ENCODE peak calls at places on chromosomes 16 and 17, in six cellular contexts. L is AG04449, O is ascending aorta, Y is transverse colon, E is A549, F is psoas muscle. Q is an unnamed sample.

GRCh38 chr17:73227379-73227778 is 34.3 kb downstream of the CPSF4L start:
- DNase-seq in L (no peak), O (no peak), Y (no peak), E (no peak), F (no peak), Q (no peak)

GRCh38 chr16:68503334-68503733 is 35.8 kb upstream of the ZFP90 start:
- DNase-seq in L (no peak), O (no peak), Y (no peak), E (no peak), F (no peak), Q (no peak)

GRCh38 chr16:22016927-22017326 is 9.0 kb downstream of the MOSMO start:
- DNase-seq in L (no peak), O (no peak), Y (no peak), E (no peak), F (no peak), Q (no peak)

GRCh38 chr17:80847506-80848230 is 144.0 kb upstream of the CHMP6 start:
- DNase-seq in L (no peak), O (no peak), Y (peak; percentile 75), E (no peak), F (peak; percentile 48), Q (no peak)

GRCh38 chr17:48818361-48818841 is 1.4 kb upstream of the TTLL6 start:
- DNase-seq in L (no peak), O (no peak), Y (no peak), E (no peak), F (no peak), Q (no peak)

GRCh38 chr16:28279006-28279405 is 13.3 kb upstream of the SBK1 start:
- DNase-seq in L (no peak), O (no peak), Y (no peak), E (no peak), F (no peak), Q (no peak)

GRCh38 chr16:68349838-68350410 is 39.1 kb downstream of the PRMT7 start:
- DNase-seq in L (no peak), O (no peak), Y (no peak), E (no peak), F (no peak), Q (no peak)

GRCh38 chr17:31433091-31433790 is 41.8 kb downstream of the RAB11FIP4 start:
- DNase-seq in L (no peak), O (no peak), Y (no peak), E (no peak), F (no peak), Q (no peak)

GRCh38 chr17:80362428-80363119 is 52.4 kb upstream of the ENDOV start:
- DNase-seq in L (no peak), O (no peak), Y (no peak), E (no peak), F (peak; percentile 44), Q (no peak)

GRCh38 chr17:61645898-61646297 is 54.9 kb upstream of the NACA2 start:
- DNase-seq in L (no peak), O (no peak), Y (no peak), E (no peak), F (no peak), Q (no peak)

GRCh38 chr16:76265434-76266045 is 11.7 kb upstream of the CNTNAP4 start:
- DNase-seq in L (no peak), O (no peak), Y (peak; percentile 28), E (peak; percentile 3), F (no peak), Q (no peak)
- TF ChIP-seq CTCF in L (peak; percentile 36), O (no peak), Y (peak; percentile 56), E (no peak), F (peak; percentile 6), Q (peak; percentile 44)

DNA sequence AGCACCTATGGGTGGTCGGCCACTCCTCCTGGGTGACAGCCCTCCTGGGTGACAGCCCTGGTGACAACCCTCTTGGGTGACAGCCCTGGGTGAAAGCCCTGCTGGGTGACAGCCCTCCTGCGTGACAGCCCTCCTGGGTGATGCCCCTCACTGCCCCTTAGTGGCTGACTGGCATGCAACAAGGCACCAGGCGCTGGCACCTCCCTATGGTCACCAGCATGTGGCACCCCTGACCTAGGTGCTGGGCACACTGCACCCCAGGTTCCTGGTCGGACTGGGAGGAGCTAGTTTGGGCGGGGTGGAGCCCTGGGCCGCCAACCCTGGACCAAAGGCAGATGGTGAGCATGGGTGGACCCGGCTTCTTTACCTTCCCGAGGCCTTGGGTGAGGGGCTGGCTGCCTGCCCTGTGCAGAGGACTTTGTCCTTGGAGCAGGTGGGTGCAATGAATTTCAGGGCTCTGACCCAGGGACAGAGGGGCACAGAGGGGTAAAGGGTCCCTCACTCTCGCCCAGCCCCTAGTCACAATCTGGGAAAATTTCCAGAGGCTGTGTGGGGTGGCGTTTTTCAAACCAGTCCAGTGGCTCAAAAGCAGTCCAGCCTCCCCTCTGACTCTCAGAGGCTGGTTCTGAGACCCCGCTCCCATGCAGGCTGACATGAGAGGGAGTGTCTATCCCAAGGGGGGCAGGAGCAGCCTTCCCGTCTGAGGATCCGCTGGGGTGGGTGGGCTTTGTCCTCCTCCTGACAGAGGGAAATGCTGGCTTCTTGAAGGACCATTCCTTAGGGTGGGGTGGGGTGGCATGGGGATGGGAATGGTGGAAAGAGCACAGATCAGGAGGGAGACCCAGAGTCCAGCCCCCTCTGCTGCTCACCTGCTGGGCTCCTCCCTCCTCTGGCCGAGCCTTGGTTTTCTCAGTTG is 25.9 kb upstream of the TNFRSF13B start:
- DNase-seq in L (no peak), O (no peak), Y (no peak), E (peak; percentile 67), F (no peak), Q (no peak)
- TF ChIP-seq CTCF in L (peak; percentile 99), O (no peak), Y (no peak), E (peak; percentile 73), F (no peak), Q (no peak)

GRCh38 chr16:3459401-3460090 is 16.1 kb downstream of the NAA60 start:
- DNase-seq in L (no peak), O (no peak), Y (no peak), E (no peak), F (no peak), Q (no peak)

GRCh38 chr16:3456374-3456773 is 12.9 kb downstream of the NAA60 start:
- DNase-seq in L (no peak), O (no peak), Y (no peak), E (no peak), F (no peak), Q (no peak)

GRCh38 chr16:3458278-3458851 is 14.9 kb downstream of the NAA60 start:
- DNase-seq in L (no peak), O (no peak), Y (peak; percentile 26), E (no peak), F (peak; percentile 65), Q (no peak)

GRCh38 chr16:3458852-3459361 is 15.4 kb downstream of the NAA60 start:
- DNase-seq in L (no peak), O (no peak), Y (peak; percentile 68), E (peak; percentile 81), F (no peak), Q (no peak)

DNA sequence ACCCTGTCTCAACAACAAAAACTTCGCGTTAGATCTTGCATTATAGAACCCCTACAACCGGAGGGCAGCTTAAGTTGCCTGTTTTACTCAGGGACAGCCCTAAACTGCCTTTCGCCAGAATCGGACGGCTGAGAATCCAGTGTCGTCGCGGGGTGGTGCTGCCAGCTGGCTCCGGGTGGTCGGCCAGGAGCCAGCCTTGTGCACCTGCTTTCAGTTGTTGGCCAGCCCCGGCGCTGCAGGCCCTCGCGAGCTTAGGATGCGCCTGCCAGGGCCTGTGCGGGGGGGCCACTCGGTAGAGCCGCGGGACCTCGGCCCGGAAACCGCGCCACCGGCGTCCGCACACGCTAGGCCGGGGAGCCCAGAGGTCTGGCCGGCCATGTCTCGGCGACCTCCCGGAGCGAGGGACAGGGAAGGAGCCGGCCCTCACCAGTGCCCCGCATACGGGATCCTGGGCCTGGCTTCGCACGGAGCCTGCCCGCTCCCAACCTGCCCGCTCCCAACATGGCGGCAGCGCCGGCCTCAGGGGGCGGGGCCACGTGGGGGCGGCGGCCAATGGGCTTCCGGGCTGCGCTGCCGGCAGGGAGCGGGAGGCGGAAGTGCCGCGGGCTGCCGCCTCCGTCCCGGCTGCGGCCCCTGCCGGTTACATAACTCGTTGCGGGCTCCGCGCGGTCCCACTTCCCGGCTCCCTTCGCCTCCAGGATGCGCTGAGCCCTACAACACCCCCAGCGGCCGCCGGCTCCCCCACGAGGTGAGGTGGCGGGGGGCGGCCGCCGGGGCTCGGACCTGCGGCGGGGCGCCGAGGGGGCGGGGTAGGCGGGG is 14.2 kb downstream of the NAA60 start:
- DNase-seq in L (no peak), O (peak; percentile 33), Y (peak; percentile 90), E (peak; percentile 98), F (peak; percentile 97), Q (peak; percentile 87)
- TF ChIP-seq CTCF in L (peak; percentile 72), O (peak; percentile 48), Y (peak; percentile 52), E (peak; percentile 45), F (peak; percentile 57), Q (peak; percentile 52)

DNA sequence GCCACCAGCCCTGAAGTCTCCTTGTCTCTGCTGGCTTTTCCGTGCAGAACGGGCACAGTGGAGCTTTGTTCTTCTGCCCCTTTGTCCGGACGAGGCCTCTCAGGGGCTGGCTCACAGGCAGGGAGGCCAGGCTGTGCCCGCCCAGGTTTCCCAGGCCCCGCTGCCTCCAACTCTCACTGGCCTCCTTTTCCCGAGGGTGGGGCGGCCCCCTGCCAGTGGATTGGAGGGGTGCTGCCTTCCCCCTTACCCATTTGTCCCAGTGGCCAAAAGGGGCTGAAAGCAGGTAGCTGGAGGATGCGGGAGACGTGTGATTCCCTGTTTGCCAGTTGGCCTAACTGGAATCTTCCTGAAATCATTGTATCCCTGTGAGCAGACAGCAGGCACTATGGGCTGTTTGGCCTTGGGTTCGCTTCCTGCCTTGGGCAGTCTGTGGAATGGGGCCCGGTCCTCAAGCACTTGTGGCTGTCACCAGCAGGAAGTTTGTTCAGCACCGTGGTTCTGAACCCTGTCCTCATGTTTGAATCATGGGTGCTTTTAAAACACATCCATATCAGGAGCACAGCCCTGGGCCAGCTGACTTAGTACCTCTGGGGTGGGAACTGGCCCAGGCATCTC is 64.4 kb downstream of the KSR1 start:
- DNase-seq in L (no peak), O (no peak), Y (no peak), E (no peak), F (no peak), Q (no peak)
- TF ChIP-seq CTCF in L (no peak), O (no peak), Y (no peak), E (no peak), F (no peak), Q (no peak)

DNA sequence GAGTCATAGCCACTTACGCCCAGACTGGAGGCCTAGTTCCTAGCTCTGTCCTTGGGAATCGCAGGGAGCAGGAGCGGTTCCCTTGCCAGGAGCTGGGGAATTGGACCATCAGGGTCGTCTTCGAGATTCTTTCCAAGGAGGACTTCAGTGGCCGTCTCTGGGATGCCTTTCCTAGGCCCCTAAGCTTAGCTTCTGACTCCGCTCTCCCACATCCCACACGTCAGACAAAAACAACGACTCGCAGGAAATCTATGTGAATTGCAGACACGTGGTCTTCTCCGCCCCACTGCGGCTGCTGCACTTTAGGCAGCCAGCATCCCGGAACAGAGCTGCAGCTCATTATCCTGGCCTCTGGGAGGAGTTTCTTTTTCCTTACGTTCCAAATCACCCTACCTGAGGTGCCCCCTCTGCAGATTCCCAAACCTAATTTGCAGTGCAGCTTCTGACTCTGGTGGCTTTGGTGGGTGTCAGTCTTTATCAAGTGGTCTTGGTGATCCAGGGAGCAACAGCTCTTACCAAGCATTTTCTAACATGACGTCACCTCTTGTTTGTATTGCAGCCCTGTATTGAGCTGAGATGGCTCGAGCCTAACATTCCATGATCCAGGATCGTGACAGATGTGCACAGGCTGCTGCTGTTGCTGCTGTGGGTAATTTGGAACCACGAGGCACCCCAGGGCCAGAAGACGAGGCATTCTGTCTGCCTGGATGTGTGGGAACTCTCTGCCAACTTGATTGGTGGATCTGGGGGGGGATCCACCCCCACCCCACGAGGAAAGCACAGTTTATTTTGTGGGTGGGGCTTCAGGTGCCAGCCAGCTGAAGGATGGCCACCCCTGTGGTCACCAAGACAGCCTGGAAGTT is 1.1 kb downstream of the KATNB1 start:
- DNase-seq in L (peak; percentile 40), O (no peak), Y (peak; percentile 55), E (peak; percentile 79), F (no peak), Q (no peak)
- TF ChIP-seq CTCF in L (no peak), O (no peak), Y (no peak), E (peak; percentile 4), F (no peak), Q (peak; percentile 23)